ENCODE peak calls at places on chromosomes 11 and 22, in five cellular contexts. A is brain microvascular endothelial cell, T is AG09309, B is thoracic aorta, Y is IMR-90. E is an unnamed sample.

GRCh38 chr11:118012083-118012669 is 26.0 kb downstream of the IL10RA start:
- DNase-seq in Y (peak; percentile 1), A (no peak), T (no peak), B (no peak), E (no peak)

GRCh38 chr11:100874203-100874602 is 187.1 kb downstream of the ARHGAP42 start:
- DNase-seq in B (no peak), A (no peak), T (no peak), Y (no peak), E (no peak)

GRCh38 chr11:15942936-15943335 is 413.4 kb downstream of the SOX6 start:
- DNase-seq in T (no peak), B (no peak), Y (no peak), A (no peak), E (no peak)

GRCh38 chr22:22700631-22701030 is 56.2 kb downstream of the GGTLC2 start:
- DNase-seq in T (no peak), B (no peak), A (no peak), Y (no peak), E (no peak)

GRCh38 chr22:22817468-22818201 is 70.0 kb upstream of the IGLL5 start:
- DNase-seq in A (no peak), Y (no peak), B (no peak), T (no peak), E (no peak)

GRCh38 chr11:132650969-132651720 is 881.2 kb downstream of the OPCML start:
- DNase-seq in Y (no peak), B (no peak), A (no peak), T (no peak), E (no peak)

GRCh38 chr11:93020248-93021088 is 51.0 kb downstream of the MTNR1B start:
- DNase-seq in B (no peak), T (no peak), A (peak; percentile 43), Y (peak; percentile 92), E (peak; percentile 55)

GRCh38 chr22:26401726-26402125 is 27.3 kb upstream of the ASPHD2 start:
- DNase-seq in T (no peak), B (no peak), A (no peak), Y (no peak), E (no peak)

GRCh38 chr11:105923814-105924213 is 98.2 kb downstream of the MSANTD4 start:
- DNase-seq in T (no peak), Y (peak; percentile 82), A (peak; percentile 45), B (no peak), E (peak; percentile 84)

GRCh38 chr11:93570759-93571413 is 27.7 kb upstream of the SMCO4 start:
- DNase-seq in A (peak; percentile 58), Y (peak; percentile 62), T (peak; percentile 41), B (no peak), E (peak; percentile 34)

GRCh38 chr11:78646564-78647185 is 72.0 kb upstream of the NARS2 start:
- DNase-seq in B (no peak), Y (peak; percentile 49), T (no peak), A (peak; percentile 18), E (no peak)

GRCh38 chr22:30365891-30366290 is 9.1 kb downstream of the CCDC157 start:
- DNase-seq in T (no peak), Y (no peak), A (no peak), B (no peak), E (no peak)

GRCh38 chr11:29184939-29185890 is 831.6 kb downstream of the KCNA4 start:
- DNase-seq in A (peak; percentile 92), T (peak; percentile 89), B (no peak), Y (peak; percentile 98), E (peak; percentile 80)

DNA sequence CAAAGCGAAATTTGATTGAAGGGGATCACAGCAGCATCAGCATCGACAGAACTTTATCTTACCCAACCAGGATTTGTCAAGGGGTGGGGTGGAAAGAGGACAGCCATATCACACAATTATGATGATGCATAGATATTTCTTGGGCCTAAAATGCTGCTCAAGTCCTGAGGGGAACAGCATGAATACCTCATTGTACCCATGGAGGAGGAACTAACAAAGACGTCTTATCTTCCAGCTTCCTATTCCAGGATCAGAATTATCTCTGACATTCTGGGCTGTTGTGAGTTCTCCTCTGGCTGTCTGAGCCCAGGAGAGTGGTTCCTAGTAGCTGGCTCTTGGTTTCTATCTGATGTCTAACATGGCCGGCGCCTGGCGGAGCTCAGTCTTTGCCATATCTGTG is 68.3 kb upstream of the TIMP3 start:
- DNase-seq in A (no peak), Y (no peak), B (no peak), T (no peak), E (no peak)
- H3K4me3 ChIP-seq in A (no peak overlapping the region), Y (no peak overlapping the region), B (no peak overlapping the region), T (no peak overlapping the region), E (no peak overlapping the region)

DNA sequence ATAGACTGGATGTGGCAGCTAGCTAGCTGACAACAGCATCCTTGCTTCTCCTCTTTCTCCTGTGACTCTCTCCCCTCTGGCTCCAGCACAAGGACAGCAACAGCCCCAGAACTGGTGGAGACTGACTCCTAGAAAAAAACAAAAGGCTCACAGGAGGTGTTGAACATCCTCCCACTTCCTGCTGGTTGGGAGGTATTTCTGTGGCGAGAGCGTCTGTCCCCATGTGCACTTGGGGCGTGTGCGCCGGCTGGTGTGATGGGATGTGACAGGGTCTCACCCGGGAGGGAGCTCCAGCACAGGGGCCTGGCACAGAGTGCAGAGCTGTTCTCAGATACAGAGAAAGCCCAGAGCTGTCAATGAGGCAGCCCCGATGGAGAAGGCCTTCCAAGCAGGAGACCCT is 107.2 kb upstream of the E2F8 start:
- DNase-seq in B (no peak), T (no peak), A (no peak), Y (no peak), E (no peak)
- TF ChIP-seq CTCF in B (no peak), T (no peak), A (no peak), Y (no peak), E (no peak)

GRCh38 chr22:41561788-41562187 is 978 bp downstream of the CSDC2 start:
- DNase-seq in T (no peak), B (no peak), A (no peak), Y (no peak), E (no peak)
- H3K4me3 ChIP-seq in T (no peak overlapping the region), B (peak overlapping the region; percentile 76), A (no peak overlapping the region), Y (peak overlapping the region; percentile 80), E (peak overlapping the region; percentile 73)

DNA sequence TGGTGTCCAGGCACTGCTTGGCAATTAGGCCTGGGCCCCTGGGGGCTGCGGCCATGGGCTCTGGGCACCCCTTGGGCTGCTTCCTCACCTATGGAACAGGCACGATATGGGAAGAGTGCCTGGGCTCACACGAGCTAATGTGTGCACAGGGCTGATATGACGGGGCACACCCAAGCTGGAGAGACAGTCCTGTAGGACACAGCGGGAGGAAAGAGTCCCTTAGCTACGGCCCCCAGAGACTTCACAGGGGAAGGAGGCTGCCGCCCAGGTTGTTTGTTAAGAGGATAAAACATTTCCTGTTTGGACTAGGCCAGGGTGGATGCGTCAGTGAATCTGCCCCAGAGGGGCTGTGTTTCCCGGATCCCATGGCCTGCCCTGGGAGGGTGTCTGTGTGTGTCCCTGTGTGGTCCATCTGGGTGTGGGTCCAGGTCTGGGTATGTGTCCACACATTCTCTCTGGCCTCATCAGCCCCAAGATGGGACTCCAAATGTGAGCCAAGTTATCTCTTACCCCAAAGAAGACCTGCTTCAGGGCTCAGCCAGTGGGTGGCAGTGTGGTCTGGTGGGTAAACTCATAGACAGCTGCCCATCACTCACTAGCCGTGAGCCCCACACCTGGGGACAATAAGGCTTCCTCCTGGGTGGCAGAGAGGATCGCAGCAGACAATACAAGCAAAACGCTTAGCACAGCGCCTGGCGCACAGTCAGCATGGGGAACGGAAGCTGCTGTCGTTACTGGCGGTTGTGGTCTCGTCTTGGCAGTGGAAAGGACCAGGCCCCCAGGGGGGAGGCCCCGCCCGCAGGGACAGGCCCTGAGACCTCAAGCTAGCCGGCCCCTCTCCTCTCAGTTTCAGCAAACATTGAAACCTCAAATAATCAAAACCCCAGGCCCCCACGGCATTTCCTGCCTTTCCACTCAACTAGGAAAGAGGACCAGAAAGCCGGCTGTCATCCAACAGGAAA is 3.2 kb upstream of the EMID1 start:
- DNase-seq in T (no peak), Y (peak; percentile 55), B (no peak), A (peak; percentile 45), E (no peak)
- TF ChIP-seq CTCF in T (peak; percentile 43), Y (peak; percentile 38), B (no peak), A (peak; percentile 57), E (peak; percentile 29)

GRCh38 chr11:35923452-35923851 is 20.4 kb upstream of the LDLRAD3 start:
- DNase-seq in T (no peak), B (no peak), Y (no peak), A (no peak), E (no peak)

GRCh38 chr11:35928688-35929087 is 15.2 kb upstream of the LDLRAD3 start:
- DNase-seq in Y (no peak), T (no peak), B (no peak), A (no peak), E (no peak)

GRCh38 chr11:35927067-35927466 is 16.8 kb upstream of the LDLRAD3 start:
- DNase-seq in B (no peak), A (no peak), Y (no peak), T (no peak), E (no peak)

GRCh38 chr11:35930466-35930865 is 13.4 kb upstream of the LDLRAD3 start:
- DNase-seq in T (no peak), A (no peak), B (no peak), Y (no peak), E (no peak)

GRCh38 chr11:35927730-35928129 is 16.1 kb upstream of the LDLRAD3 start:
- DNase-seq in Y (peak; percentile 38), B (no peak), T (peak; percentile 28), A (peak; percentile 5), E (peak; percentile 47)
- H3K4me3 ChIP-seq in Y (no peak overlapping the region), B (peak overlapping the region; percentile 45), T (peak overlapping the region; percentile 9), A (no peak overlapping the region), E (no peak overlapping the region)

GRCh38 chr11:73466643-73467042 is 90.4 kb downstream of the RELT start:
- DNase-seq in B (no peak), A (no peak), T (no peak), Y (no peak), E (no peak)
- TF ChIP-seq CTCF in B (no peak), A (peak; percentile 16), T (no peak), Y (no peak), E (no peak)

DNA sequence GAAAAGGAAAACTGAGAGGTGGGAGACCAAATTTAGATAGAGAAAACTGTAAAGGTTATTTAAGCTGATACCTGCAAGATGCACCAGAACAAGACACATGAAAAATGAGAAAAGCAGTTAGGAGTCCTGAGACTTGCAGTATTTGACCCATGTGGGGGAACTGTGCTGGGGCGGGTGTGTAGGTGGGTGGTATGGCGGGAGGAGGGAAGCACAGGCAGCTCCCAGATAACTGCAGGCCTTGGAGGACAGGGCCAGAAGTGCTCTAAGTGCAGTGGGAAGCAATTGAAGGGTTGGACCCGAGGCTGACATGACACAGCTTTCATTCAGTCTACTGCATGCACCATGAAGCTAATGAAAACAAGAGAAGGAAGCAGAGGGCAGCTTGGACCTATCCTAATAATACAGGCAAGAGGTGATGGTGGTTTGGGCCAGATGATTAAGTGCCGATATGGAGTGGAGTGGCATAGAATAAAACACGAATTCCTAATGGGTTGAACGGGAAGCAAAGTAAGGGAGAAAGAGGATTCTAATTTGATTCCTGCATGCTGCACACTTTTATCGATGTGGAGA is 48.0 kb upstream of the ANO3 start:
- DNase-seq in B (no peak), A (no peak), Y (no peak), T (no peak), E (no peak)
- H3K4me3 ChIP-seq in B (no peak overlapping the region), A (no peak overlapping the region), Y (no peak overlapping the region), T (no peak overlapping the region), E (peak overlapping the region; percentile 66)

E was measured in foreskin fibroblast.